ENCODE peak calls at places on chromosomes 13 and 19, in nine cellular contexts. One of them, this sample, is unnamed.

GRCh38 chr19:55189424-55189823 is 9.3 kb upstream of the SYT5 start:
- DNase-seq in adrenal gland: no peak
- DNase-seq in colonic mucosa: no peak
- DNase-seq in lung: no peak
- DNase-seq in epithelial cell of esophagus: peak
- DNase-seq in heart left ventricle: peak
- DNase-seq in upper lobe of left lung: no peak
- DNase-seq in A549: peak
- DNase-seq in SK-N-SH: no peak
- DNase-seq in this sample: peak

GRCh38 chr19:54201172-54201701 is 579 bp downstream of the RPS9 start:
- DNase-seq in adrenal gland: no peak
- DNase-seq in colonic mucosa: no peak
- DNase-seq in lung: no peak
- DNase-seq in epithelial cell of esophagus: no peak
- DNase-seq in heart left ventricle: no peak
- DNase-seq in upper lobe of left lung: no peak
- DNase-seq in A549: no peak
- DNase-seq in SK-N-SH: no peak
- DNase-seq in this sample: no peak

GRCh38 chr19:24086974-24087595 is at the start of gene ZNF254:
- DNase-seq in adrenal gland: peak
- DNase-seq in colonic mucosa: peak
- DNase-seq in lung: peak
- DNase-seq in epithelial cell of esophagus: peak
- DNase-seq in heart left ventricle: peak
- DNase-seq in upper lobe of left lung: peak
- DNase-seq in A549: peak
- DNase-seq in SK-N-SH: peak
- DNase-seq in this sample: peak

GRCh38 chr19:42132030-42132628 is at the start of gene POU2F2:
- DNase-seq in adrenal gland: no peak
- DNase-seq in colonic mucosa: peak
- DNase-seq in lung: peak
- DNase-seq in epithelial cell of esophagus: peak
- DNase-seq in heart left ventricle: peak
- DNase-seq in upper lobe of left lung: peak
- DNase-seq in A549: no peak
- DNase-seq in SK-N-SH: no peak
- DNase-seq in this sample: no peak

GRCh38 chr19:34282611-34283519 is 28.5 kb downstream of the GARRE1 start:
- DNase-seq in adrenal gland: no peak
- DNase-seq in colonic mucosa: no peak
- DNase-seq in lung: no peak
- DNase-seq in epithelial cell of esophagus: peak
- DNase-seq in heart left ventricle: no peak
- DNase-seq in upper lobe of left lung: no peak
- DNase-seq in A549: no peak
- DNase-seq in SK-N-SH: no peak
- DNase-seq in this sample: no peak

GRCh38 chr13:30222253-30222652 is 85.1 kb downstream of the KATNAL1 start:
- DNase-seq in adrenal gland: no peak
- DNase-seq in colonic mucosa: no peak
- DNase-seq in lung: no peak
- DNase-seq in epithelial cell of esophagus: no peak
- DNase-seq in heart left ventricle: no peak
- DNase-seq in upper lobe of left lung: no peak
- DNase-seq in A549: no peak
- DNase-seq in SK-N-SH: no peak
- DNase-seq in this sample: no peak

GRCh38 chr19:10915511-10916091 is 12.8 kb downstream of the YIPF2 start:
- DNase-seq in adrenal gland: peak
- DNase-seq in colonic mucosa: no peak
- DNase-seq in lung: no peak
- DNase-seq in epithelial cell of esophagus: peak
- DNase-seq in heart left ventricle: no peak
- DNase-seq in upper lobe of left lung: peak
- DNase-seq in A549: no peak
- DNase-seq in SK-N-SH: peak
- DNase-seq in this sample: peak

GRCh38 chr19:45863840-45864628 is at the start of gene FOXA3:
- DNase-seq in adrenal gland: no peak
- DNase-seq in colonic mucosa: peak
- DNase-seq in lung: no peak
- DNase-seq in epithelial cell of esophagus: peak
- DNase-seq in heart left ventricle: peak
- DNase-seq in upper lobe of left lung: peak
- DNase-seq in A549: peak
- DNase-seq in SK-N-SH: peak
- DNase-seq in this sample: peak

GRCh38 chr13:31485183-31485582 is 254.1 kb upstream of the RXFP2 start:
- DNase-seq in adrenal gland: no peak
- DNase-seq in colonic mucosa: no peak
- DNase-seq in lung: no peak
- DNase-seq in epithelial cell of esophagus: no peak
- DNase-seq in heart left ventricle: no peak
- DNase-seq in upper lobe of left lung: no peak
- DNase-seq in A549: no peak
- DNase-seq in SK-N-SH: no peak
- DNase-seq in this sample: peak

GRCh38 chr19:45800009-45800553 is 7.4 kb upstream of the DMWD start:
- DNase-seq in adrenal gland: no peak
- DNase-seq in colonic mucosa: no peak
- DNase-seq in lung: no peak
- DNase-seq in epithelial cell of esophagus: no peak
- DNase-seq in heart left ventricle: no peak
- DNase-seq in upper lobe of left lung: no peak
- DNase-seq in A549: no peak
- DNase-seq in SK-N-SH: no peak
- DNase-seq in this sample: peak

GRCh38 chr19:7428651-7429113 is 60.2 kb downstream of the PEX11G start:
- DNase-seq in adrenal gland: no peak
- DNase-seq in colonic mucosa: peak
- DNase-seq in lung: no peak
- DNase-seq in epithelial cell of esophagus: no peak
- DNase-seq in heart left ventricle: no peak
- DNase-seq in upper lobe of left lung: no peak
- DNase-seq in A549: no peak
- DNase-seq in SK-N-SH: no peak
- DNase-seq in this sample: no peak

GRCh38 chr19:39865953-39866352 is 19.8 kb upstream of the FBL start:
- DNase-seq in adrenal gland: no peak
- DNase-seq in colonic mucosa: no peak
- DNase-seq in lung: no peak
- DNase-seq in epithelial cell of esophagus: no peak
- DNase-seq in heart left ventricle: no peak
- DNase-seq in upper lobe of left lung: no peak
- DNase-seq in A549: no peak
- DNase-seq in SK-N-SH: no peak
- DNase-seq in this sample: no peak

GRCh38 chr13:32316030-32316344 is 679 bp downstream of the BRCA2 start:
- DNase-seq in adrenal gland: no peak
- DNase-seq in colonic mucosa: no peak
- DNase-seq in lung: no peak
- DNase-seq in epithelial cell of esophagus: no peak
- DNase-seq in heart left ventricle: no peak
- DNase-seq in upper lobe of left lung: no peak
- DNase-seq in A549: no peak
- DNase-seq in SK-N-SH: no peak
- DNase-seq in this sample: no peak

GRCh38 chr13:108702171-108702570 is 72.8 kb downstream of the MYO16 start:
- DNase-seq in adrenal gland: no peak
- DNase-seq in colonic mucosa: no peak
- DNase-seq in lung: no peak
- DNase-seq in epithelial cell of esophagus: no peak
- DNase-seq in heart left ventricle: no peak
- DNase-seq in upper lobe of left lung: no peak
- DNase-seq in A549: no peak
- DNase-seq in SK-N-SH: no peak
- DNase-seq in this sample: no peak

GRCh38 chr13:50276550-50276949 is 261.3 kb downstream of the KCNRG start:
- DNase-seq in adrenal gland: no peak
- DNase-seq in colonic mucosa: no peak
- DNase-seq in lung: no peak
- DNase-seq in epithelial cell of esophagus: no peak
- DNase-seq in heart left ventricle: no peak
- DNase-seq in upper lobe of left lung: no peak
- DNase-seq in A549: no peak
- DNase-seq in SK-N-SH: no peak
- DNase-seq in this sample: no peak
- TF ChIP-seq CTCF in adrenal gland: no peak
- TF ChIP-seq CTCF in colonic mucosa: no peak
- TF ChIP-seq CTCF in lung: no peak
- TF ChIP-seq CTCF in epithelial cell of esophagus: no peak
- TF ChIP-seq CTCF in heart left ventricle: no peak
- TF ChIP-seq CTCF in upper lobe of left lung: no peak
- TF ChIP-seq CTCF in A549: no peak
- TF ChIP-seq CTCF in SK-N-SH: no peak
- TF ChIP-seq CTCF in this sample: no peak

GRCh38 chr13:112205990-112206389 is 139.0 kb downstream of the SOX1 start:
- DNase-seq in adrenal gland: no peak
- DNase-seq in colonic mucosa: no peak
- DNase-seq in lung: no peak
- DNase-seq in epithelial cell of esophagus: no peak
- DNase-seq in heart left ventricle: no peak
- DNase-seq in upper lobe of left lung: no peak
- DNase-seq in A549: no peak
- DNase-seq in SK-N-SH: no peak
- DNase-seq in this sample: no peak

GRCh38 chr13:112203614-112204013 is 136.7 kb downstream of the SOX1 start:
- DNase-seq in adrenal gland: no peak
- DNase-seq in colonic mucosa: no peak
- DNase-seq in lung: no peak
- DNase-seq in epithelial cell of esophagus: no peak
- DNase-seq in heart left ventricle: no peak
- DNase-seq in upper lobe of left lung: no peak
- DNase-seq in A549: no peak
- DNase-seq in SK-N-SH: no peak
- DNase-seq in this sample: no peak

GRCh38 chr13:112204376-112204775 is 137.4 kb downstream of the SOX1 start:
- DNase-seq in adrenal gland: no peak
- DNase-seq in colonic mucosa: no peak
- DNase-seq in lung: no peak
- DNase-seq in epithelial cell of esophagus: no peak
- DNase-seq in heart left ventricle: no peak
- DNase-seq in upper lobe of left lung: no peak
- DNase-seq in A549: no peak
- DNase-seq in SK-N-SH: no peak
- DNase-seq in this sample: no peak

GRCh38 chr13:112202966-112203365 is 136.0 kb downstream of the SOX1 start:
- DNase-seq in adrenal gland: no peak
- DNase-seq in colonic mucosa: no peak
- DNase-seq in lung: no peak
- DNase-seq in epithelial cell of esophagus: no peak
- DNase-seq in heart left ventricle: no peak
- DNase-seq in upper lobe of left lung: no peak
- DNase-seq in A549: no peak
- DNase-seq in SK-N-SH: no peak
- DNase-seq in this sample: no peak

GRCh38 chr13:112204881-112205327 is 138.0 kb downstream of the SOX1 start:
- DNase-seq in adrenal gland: peak
- DNase-seq in colonic mucosa: no peak
- DNase-seq in lung: no peak
- DNase-seq in epithelial cell of esophagus: no peak
- DNase-seq in heart left ventricle: peak
- DNase-seq in upper lobe of left lung: no peak
- DNase-seq in A549: no peak
- DNase-seq in SK-N-SH: no peak
- DNase-seq in this sample: no peak
- H3K4me3 ChIP-seq in adrenal gland: no peak
- H3K4me3 ChIP-seq in colonic mucosa: no peak
- H3K4me3 ChIP-seq in lung: no peak
- H3K4me3 ChIP-seq in epithelial cell of esophagus: no peak
- H3K4me3 ChIP-seq in heart left ventricle: peak
- H3K4me3 ChIP-seq in upper lobe of left lung: no peak
- H3K4me3 ChIP-seq in A549: no peak
- H3K4me3 ChIP-seq in SK-N-SH: no peak
- H3K4me3 ChIP-seq in this sample: no peak

GRCh38 chr19:52626915-52627314 is 11.2 kb downstream of the ZNF83 start:
- DNase-seq in adrenal gland: no peak
- DNase-seq in colonic mucosa: no peak
- DNase-seq in lung: no peak
- DNase-seq in epithelial cell of esophagus: no peak
- DNase-seq in heart left ventricle: no peak
- DNase-seq in upper lobe of left lung: no peak
- DNase-seq in A549: no peak
- DNase-seq in SK-N-SH: no peak
- DNase-seq in this sample: no peak

GRCh38 chr19:52621376-52621775 is 16.8 kb downstream of the ZNF83 start:
- DNase-seq in adrenal gland: no peak
- DNase-seq in colonic mucosa: no peak
- DNase-seq in lung: no peak
- DNase-seq in epithelial cell of esophagus: no peak
- DNase-seq in heart left ventricle: no peak
- DNase-seq in upper lobe of left lung: no peak
- DNase-seq in A549: no peak
- DNase-seq in SK-N-SH: no peak
- DNase-seq in this sample: no peak

GRCh38 chr19:52622261-52622660 is 15.9 kb downstream of the ZNF83 start:
- DNase-seq in adrenal gland: no peak
- DNase-seq in colonic mucosa: no peak
- DNase-seq in lung: no peak
- DNase-seq in epithelial cell of esophagus: no peak
- DNase-seq in heart left ventricle: no peak
- DNase-seq in upper lobe of left lung: no peak
- DNase-seq in A549: no peak
- DNase-seq in SK-N-SH: no peak
- DNase-seq in this sample: no peak
- TF ChIP-seq CTCF in adrenal gland: no peak
- TF ChIP-seq CTCF in colonic mucosa: no peak
- TF ChIP-seq CTCF in lung: no peak
- TF ChIP-seq CTCF in epithelial cell of esophagus: no peak
- TF ChIP-seq CTCF in heart left ventricle: no peak
- TF ChIP-seq CTCF in upper lobe of left lung: no peak
- TF ChIP-seq CTCF in A549: no peak
- TF ChIP-seq CTCF in SK-N-SH: no peak
- TF ChIP-seq CTCF in this sample: no peak

DNA sequence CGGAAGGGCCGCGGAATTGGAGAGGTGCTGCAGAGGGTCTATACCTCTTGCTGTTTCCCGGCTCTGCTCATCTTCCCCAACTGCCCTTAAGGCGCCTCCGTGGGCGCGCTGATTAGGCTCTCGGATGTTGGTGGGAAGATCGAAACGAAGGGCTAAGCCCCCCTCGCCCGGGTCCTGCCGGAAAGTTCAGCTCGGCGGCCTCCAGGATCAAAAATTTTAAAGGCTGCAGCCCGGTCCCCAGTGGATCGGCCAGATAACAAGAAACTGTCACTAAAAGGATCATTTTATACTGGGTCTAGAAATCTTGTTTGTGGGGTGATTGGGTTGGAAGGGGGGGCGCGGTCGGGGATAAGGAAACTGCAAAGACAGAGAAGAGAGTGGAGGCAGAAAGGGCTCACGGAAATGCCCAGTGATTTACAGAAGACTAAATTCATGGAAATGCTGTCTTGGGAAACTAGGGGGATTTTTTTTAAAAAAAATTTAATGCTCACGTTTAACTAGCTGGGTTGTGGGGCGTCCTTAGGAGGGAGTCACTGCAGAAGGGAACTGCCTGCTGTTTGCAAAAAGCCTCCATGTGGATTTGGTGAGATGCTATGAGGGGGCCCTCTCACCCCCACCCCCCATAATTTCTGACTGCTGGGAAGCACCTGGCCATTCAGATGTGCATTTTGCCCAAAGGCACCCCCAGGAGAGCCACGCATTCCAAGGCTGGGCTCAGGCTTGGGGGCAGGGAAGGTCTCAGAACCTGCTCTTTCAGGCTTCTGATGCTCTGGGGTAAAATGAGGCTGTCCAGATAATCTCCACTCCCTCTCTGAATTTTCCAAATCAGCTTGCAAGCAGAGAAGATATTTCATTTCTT is 7.7 kb downstream of the CDX2 start:
- DNase-seq in adrenal gland: no peak
- DNase-seq in colonic mucosa: peak
- DNase-seq in lung: no peak
- DNase-seq in epithelial cell of esophagus: no peak
- DNase-seq in heart left ventricle: no peak
- DNase-seq in upper lobe of left lung: no peak
- DNase-seq in A549: no peak
- DNase-seq in SK-N-SH: peak
- DNase-seq in this sample: no peak
- H3K4me3 ChIP-seq in adrenal gland: no peak
- H3K4me3 ChIP-seq in colonic mucosa: peak
- H3K4me3 ChIP-seq in lung: no peak
- H3K4me3 ChIP-seq in epithelial cell of esophagus: no peak
- H3K4me3 ChIP-seq in heart left ventricle: peak
- H3K4me3 ChIP-seq in upper lobe of left lung: peak
- H3K4me3 ChIP-seq in A549: peak
- H3K4me3 ChIP-seq in SK-N-SH: no peak
- H3K4me3 ChIP-seq in this sample: no peak